ENCODE peak calls at places on chromosomes 3 and 15, in four cellular contexts. U is heart right ventricle, P is upper lobe of left lung, T is germinal center. C is an unnamed sample.

GRCh38 chr15:92580933-92581445 is 74.6 kb downstream of the FAM174B start:
- DNase-seq in U (no peak), P (no peak), T (no peak), C (no peak)

GRCh38 chr3:25478358-25478757 is 50.3 kb downstream of the RARB start:
- DNase-seq in P (no peak), T (no peak), U (no peak), C (no peak)

GRCh38 chr3:170735821-170736220 is 134.2 kb downstream of the RPL22L1 start:
- DNase-seq in U (no peak), P (no peak), T (no peak), C (no peak)

GRCh38 chr15:51016615-51017014 is 78.1 kb downstream of the TNFAIP8L3 start:
- DNase-seq in P (no peak), T (no peak), U (no peak), C (no peak)

GRCh38 chr15:40358492-40359353 is 704 bp downstream of the DISP2 start:
- DNase-seq in U (no peak), T (no peak), P (no peak), C (no peak)

GRCh38 chr15:56598991-56599390 is 134.1 kb upstream of the MNS1 start:
- DNase-seq in T (no peak), P (no peak), U (no peak), C (no peak)

GRCh38 chr3:30693470-30694120 is 87.2 kb downstream of the TGFBR2 start:
- DNase-seq in P (peak), T (peak), U (peak), C (peak)

GRCh38 chr3:150545419-150546225 is 674 bp downstream of the SERP1 start:
- DNase-seq in P (peak), T (peak), U (peak), C (no peak)

GRCh38 chr15:73748731-73749130 is 4.4 kb downstream of the INSYN1 start:
- DNase-seq in U (no peak), P (no peak), T (no peak), C (no peak)

GRCh38 chr15:70767668-70768067 is 4.3 kb upstream of the UACA start:
- DNase-seq in T (no peak), U (no peak), P (no peak), C (no peak)

GRCh38 chr3:31958721-31959152 is 22.3 kb downstream of the OSBPL10 start:
- DNase-seq in U (peak), T (no peak), P (no peak), C (no peak)

GRCh38 chr3:45957606-45958005 is 14.3 kb downstream of the CXCR6 start:
- DNase-seq in T (no peak), U (no peak), P (no peak), C (no peak)

GRCh38 chr3:125116311-125117069 is 60.7 kb upstream of the HEG1 start:
- DNase-seq in P (peak), T (no peak), U (peak), C (no peak)

GRCh38 chr3:48404440-48405342 is 25.2 kb downstream of the PLXNB1 start:
- DNase-seq in U (no peak), T (no peak), P (no peak), C (no peak)

GRCh38 chr3:105745046-105745445 is 123.8 kb downstream of the CBLB start:
- DNase-seq in T (no peak), U (no peak), P (no peak), C (no peak)

GRCh38 chr3:72664576-72664975 is 183.7 kb downstream of the SHQ1 start:
- DNase-seq in U (no peak), T (no peak), P (no peak), C (no peak)

GRCh38 chr15:58331903-58332675 is 99.7 kb upstream of the LIPC start:
- DNase-seq in P (peak), U (peak), T (no peak), C (peak)

GRCh38 chr3:112739252-112739945 is 98.5 kb upstream of the CCDC80 start:
- DNase-seq in P (no peak), T (no peak), U (no peak), C (no peak)

GRCh38 chr3:175956964-175957363 is 1097.8 kb downstream of the NAALADL2 start:
- DNase-seq in U (no peak), P (no peak), T (no peak), C (no peak)

GRCh38 chr3:114551770-114552526 is 258.1 kb downstream of the TIGIT start:
- DNase-seq in P (no peak), T (no peak), U (no peak), C (no peak)

GRCh38 chr3:83523470-83524073 is 1435.2 kb upstream of the CADM2 start:
- DNase-seq in P (peak), U (peak), T (no peak), C (no peak)

GRCh38 chr3:100144255-100144866 is 30.1 kb upstream of the FILIP1L start:
- DNase-seq in U (no peak), P (no peak), T (no peak), C (peak)

GRCh38 chr15:80423215-80423614 is 19.0 kb downstream of the ARNT2 start:
- DNase-seq in P (no peak), T (no peak), U (no peak), C (no peak)

GRCh38 chr15:69342460-69343076 is 43.9 kb downstream of the PAQR5 start:
- DNase-seq in P (no peak), T (no peak), U (no peak), C (no peak)

GRCh38 chr3:90010341-90010740 is 902.9 kb downstream of the EPHA3 start:
- DNase-seq in T (no peak), P (no peak), U (no peak), C (no peak)

GRCh38 chr3:49781415-49782199 is 4.7 kb downstream of the IP6K1 start:
- DNase-seq in T (no peak), U (no peak), P (no peak), C (no peak)

GRCh38 chr3:9691636-9692035 is 12.0 kb upstream of the CPNE9 start:
- DNase-seq in T (no peak), U (no peak), P (no peak), C (no peak)

GRCh38 chr15:69451951-69452701 is 492 bp upstream of the RPLP1 start:
- DNase-seq in U (no peak), T (peak), P (no peak), C (no peak)

GRCh38 chr3:37053337-37053736 is 60.0 kb downstream of the MLH1 start:
- DNase-seq in P (no peak), U (no peak), T (no peak), C (no peak)